ENCODE peak calls at places on chromosomes 7 and 10, in four cellular contexts. W is WTC11, F is HepG2, A is K562. M is an unnamed sample.

GRCh38 chr10:70576803-70577517 is 25.6 kb downstream of the PRF1 start:
- DNase-seq in W (no peak), A (no peak), F (no peak), M (no peak)

GRCh38 chr7:151080522-151081169 is at the start of gene FASTK:
- DNase-seq in W (peak), F (peak), A (peak), M (peak)

GRCh38 chr10:12390733-12391132 is 41.4 kb downstream of the CAMK1D start:
- DNase-seq in A (no peak), W (no peak), F (no peak), M (no peak)

GRCh38 chr10:2284071-2284470 is 546.7 kb upstream of the ADARB2 start:
- DNase-seq in W (no peak), F (no peak), A (no peak), M (no peak)

GRCh38 chr10:113362645-113363091 is 190.2 kb upstream of the HABP2 start:
- DNase-seq in W (no peak), F (no peak), A (no peak), M (peak)

GRCh38 chr7:71633571-71634008 is 501.6 kb downstream of the GALNT17 start:
- DNase-seq in W (no peak), A (no peak), F (peak), M (no peak)

GRCh38 chr7:41881313-41882130 is 178.6 kb upstream of the INHBA start:
- DNase-seq in A (peak), F (no peak), W (no peak), M (no peak)

GRCh38 chr7:991729-992444 is 8.9 kb downstream of the CYP2W1 start:
- DNase-seq in A (no peak), F (no peak), W (no peak), M (no peak)

GRCh38 chr7:1675673-1676549 is 5.8 kb downstream of the ELFN1 start:
- DNase-seq in A (no peak), F (no peak), W (no peak), M (no peak)

GRCh38 chr10:72340510-72340895 is 14.2 kb downstream of the DNAJB12 start:
- DNase-seq in A (peak), W (peak), F (no peak), M (peak)

GRCh38 chr10:17673517-17674051 is 29.6 kb downstream of the STAM start:
- DNase-seq in W (peak), A (peak), F (peak), M (no peak)

GRCh38 chr7:48094861-48095293 is 5.8 kb downstream of the UPP1 start:
- DNase-seq in W (no peak), A (no peak), F (no peak), M (no peak)

GRCh38 chr7:79810945-79811344 is 323.7 kb upstream of the GNAI1 start:
- DNase-seq in A (no peak), F (no peak), W (no peak), M (no peak)

GRCh38 chr10:17669185-17669872 is 25.4 kb downstream of the STAM start:
- DNase-seq in A (no peak), F (no peak), W (no peak), M (no peak)

GRCh38 chr10:35236739-35237138 is 99.6 kb upstream of the CCNY start:
- DNase-seq in A (peak), W (peak), F (peak), M (no peak)

GRCh38 chr7:124679826-124680225 is 85.8 kb downstream of the GPR37 start:
- DNase-seq in A (no peak), W (no peak), F (no peak), M (no peak)

GRCh38 chr7:158192184-158192835 is 395.3 kb downstream of the PTPRN2 start:
- DNase-seq in F (no peak), A (no peak), W (no peak), M (no peak)

GRCh38 chr7:2732959-2733584 is 45.1 kb downstream of the AMZ1 start:
- DNase-seq in A (peak), F (no peak), W (peak), M (no peak)

GRCh38 chr10:48507933-48508830 is 96.7 kb downstream of the ARHGAP22 start:
- DNase-seq in F (no peak), W (no peak), A (peak), M (no peak)

GRCh38 chr7:25481891-25482290 is 253.6 kb upstream of the NPVF start:
- DNase-seq in W (no peak), A (no peak), F (no peak), M (no peak)

DNA sequence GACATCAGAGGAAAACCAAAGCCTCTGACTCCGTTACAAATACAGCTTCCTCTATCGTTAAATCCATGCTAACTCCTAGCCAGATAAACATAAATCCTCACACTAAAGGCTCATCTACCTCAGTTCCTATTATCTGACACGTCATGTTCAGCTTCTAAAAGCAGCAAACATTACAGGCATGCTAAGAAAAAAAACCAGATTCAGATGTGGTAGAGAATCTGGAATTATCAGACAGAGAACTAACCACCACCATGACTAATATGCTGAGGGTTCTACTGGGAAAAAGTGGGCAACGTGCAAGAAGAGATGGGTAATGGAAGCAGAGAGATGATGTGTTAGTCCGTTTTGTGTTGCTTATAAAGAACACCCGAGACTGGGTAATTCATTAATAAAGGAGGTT is 48.5 kb downstream of the BRI3 start:
- DNase-seq in A (no peak), W (no peak), F (no peak), M (no peak)
- TF ChIP-seq ELF4 in A (no peak), W (no peak), F (no peak), M (no peak)

GRCh38 chr7:11376549-11376948 is 402.9 kb downstream of the PHF14 start:
- DNase-seq in A (no peak), W (no peak), F (no peak), M (no peak)

GRCh38 chr7:11374629-11375028 is 401.0 kb downstream of the PHF14 start:
- DNase-seq in A (no peak), F (no peak), W (no peak), M (no peak)

GRCh38 chr7:11373546-11374142 is 400.0 kb downstream of the PHF14 start:
- DNase-seq in A (peak), W (no peak), F (peak), M (no peak)

GRCh38 chr7:11379641-11380040 is 406.0 kb downstream of the PHF14 start:
- DNase-seq in W (no peak), A (no peak), F (no peak), M (no peak)
- TF ChIP-seq ELF4 in W (no peak), A (no peak), F (no peak), M (no peak)

GRCh38 chr7:44798649-44799275 is 2.3 kb downstream of the PPIA start:
- DNase-seq in F (no peak), W (no peak), A (no peak), M (no peak)
- TF ChIP-seq ELF4 in F (no peak), W (no peak), A (no peak), M (no peak)

DNA sequence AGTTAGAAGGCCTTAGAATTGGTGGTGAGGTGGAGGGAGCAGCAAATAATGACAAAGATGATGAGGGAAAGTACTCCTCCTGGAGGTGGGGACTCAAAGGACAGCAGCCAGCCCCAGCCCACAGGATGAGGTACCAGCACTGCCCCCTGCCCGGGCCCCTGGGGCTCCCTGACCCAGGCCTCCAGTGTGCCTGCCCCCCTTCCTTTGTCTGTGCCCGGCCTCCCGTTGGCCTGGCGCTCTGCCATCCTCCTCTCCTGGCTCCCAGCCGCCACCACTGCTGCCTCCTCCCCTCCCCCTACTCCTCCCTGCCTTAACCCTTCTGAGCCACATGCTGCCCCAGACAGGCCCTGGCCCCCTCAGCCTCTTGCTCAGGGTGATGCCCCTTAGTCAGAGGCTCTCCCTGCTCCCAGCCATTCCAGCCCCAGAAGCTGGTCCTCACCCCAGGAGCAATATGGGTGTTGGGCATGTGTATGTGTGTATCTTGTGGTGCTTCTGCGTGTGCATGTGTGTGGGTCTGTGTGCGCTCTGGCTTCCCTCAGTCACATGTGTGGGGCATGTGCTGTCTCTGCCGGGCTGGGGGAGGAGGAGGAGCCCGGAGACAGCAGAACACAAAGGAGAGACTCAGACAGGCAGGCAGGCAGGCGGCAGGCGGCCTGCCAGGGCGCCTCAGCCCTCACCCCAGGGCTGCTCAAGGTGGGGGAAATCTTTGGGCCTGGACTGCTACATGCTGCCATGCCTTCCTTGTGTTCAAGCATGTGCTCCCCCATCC is 2.6 kb downstream of the LDB1 start:
- DNase-seq in F (peak), A (peak), W (peak), M (no peak)
- TF ChIP-seq ELF4 in F (no peak), A (no peak), W (no peak), M (no peak)

GRCh38 chr7:7857143-7857583 is 111.4 kb upstream of the GLCCI1 start:
- DNase-seq in A (no peak), F (no peak), W (no peak), M (no peak)

GRCh38 chr7:7862393-7862792 is 106.2 kb upstream of the GLCCI1 start:
- DNase-seq in W (no peak), F (no peak), A (no peak), M (no peak)

GRCh38 chr7:7858559-7858958 is 110.0 kb upstream of the GLCCI1 start:
- DNase-seq in A (no peak), W (no peak), F (no peak), M (no peak)

DNA sequence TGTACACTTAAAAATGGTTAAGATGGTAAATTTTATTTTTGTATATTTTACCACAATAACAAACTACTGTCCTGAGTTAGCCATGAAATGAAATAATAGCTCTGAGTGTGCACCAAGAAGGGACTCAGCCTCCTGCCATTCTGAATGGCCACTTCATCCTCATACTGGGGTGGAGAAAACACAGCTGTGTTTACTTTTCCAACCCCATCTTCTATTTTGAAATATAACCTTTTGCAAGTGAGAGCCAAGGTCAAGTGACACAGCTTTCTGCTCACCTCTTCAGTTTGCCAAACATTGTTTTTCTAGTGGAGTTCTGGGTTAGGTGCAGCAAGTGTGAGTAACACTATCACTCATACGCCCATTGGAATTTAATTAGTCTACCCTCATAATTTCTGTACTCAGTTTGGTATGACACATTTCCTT is 107.4 kb upstream of the GLCCI1 start:
- DNase-seq in A (no peak), F (peak), W (no peak), M (no peak)
- TF ChIP-seq ELF4 in A (no peak), F (no peak), W (no peak), M (no peak)

DNA sequence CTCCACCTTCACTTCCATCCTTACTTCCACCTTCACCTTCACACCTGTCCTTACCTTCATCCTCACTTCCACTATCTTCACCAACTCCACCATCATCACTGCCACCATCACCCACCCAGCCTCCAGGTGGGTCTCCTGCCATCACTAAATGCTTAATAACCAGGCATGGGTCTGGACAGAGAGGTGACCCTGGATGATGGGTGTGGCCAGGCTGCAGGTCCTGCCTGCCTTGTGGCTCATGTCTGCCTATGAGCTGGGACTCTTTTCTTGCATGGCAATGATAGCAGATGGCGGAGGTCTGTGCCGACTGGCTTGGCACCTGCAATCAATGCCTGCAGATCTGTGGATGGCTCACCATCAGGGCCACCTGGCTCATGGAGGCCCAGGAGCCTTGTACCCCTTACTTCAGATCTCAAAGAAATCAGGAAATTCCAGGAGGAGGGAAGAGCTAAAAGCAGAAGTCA is 60.1 kb upstream of the ELN start:
- DNase-seq in A (no peak), W (no peak), F (no peak), M (no peak)
- TF ChIP-seq ELF4 in A (no peak), W (no peak), F (no peak), M (no peak)

DNA sequence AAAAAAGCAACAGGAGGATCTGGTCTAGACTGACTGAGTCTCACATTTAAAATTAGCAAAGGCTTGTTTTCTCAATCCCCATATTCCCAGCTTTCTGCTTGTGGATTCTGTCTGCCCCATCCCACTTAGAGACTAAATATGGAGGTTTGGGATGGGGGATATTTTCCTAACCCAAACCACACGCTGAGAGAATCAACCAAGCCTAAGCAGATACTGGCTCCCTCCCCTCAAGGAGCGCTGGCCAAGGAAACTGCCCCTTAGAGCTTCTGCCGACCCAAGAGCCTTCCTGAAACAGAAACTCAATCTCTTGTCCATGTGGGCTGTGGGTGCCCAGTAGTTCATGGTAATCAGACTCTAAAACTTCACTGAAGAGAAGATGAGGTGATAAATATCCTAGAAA is 3.9 kb downstream of the FFAR4 start:
- DNase-seq in A (no peak), F (no peak), W (no peak), M (no peak)
- TF ChIP-seq ELF4 in A (no peak), F (no peak), W (no peak), M (no peak)

GRCh38 chr10:3324572-3324971 is 152.0 kb upstream of the PITRM1 start:
- DNase-seq in A (no peak), W (no peak), F (no peak), M (no peak)
- TF ChIP-seq ELF4 in A (no peak), W (no peak), F (no peak), M (no peak)

M was measured in HEK293T.